ENCODE peak calls at places on chromosomes 7 and 10, in seven cellular contexts. S, R, J, A, V, H and Y are unnamed samples.

GRCh38 chr7:108348913-108349312 is 107.3 kb downstream of the NRCAM start:
- DNase-seq in S (no peak), R (no peak), J (no peak), A (no peak), V (peak), H (no peak), Y (no peak)

GRCh38 chr7:111559665-111560064 is 2.6 kb downstream of the IMMP2L start:
- DNase-seq in S (no peak), R (no peak), J (no peak), A (no peak), V (no peak), H (no peak), Y (no peak)

GRCh38 chr10:88392222-88392621 is 190.9 kb downstream of the RNLS start:
- DNase-seq in S (no peak), R (no peak), J (no peak), A (no peak), V (no peak), H (no peak), Y (no peak)

GRCh38 chr7:106717997-106718871 is 57.3 kb upstream of the CCDC71L start:
- DNase-seq in S (no peak), R (peak), J (peak), A (no peak), V (peak), H (peak), Y (peak)

GRCh38 chr7:51139796-51140195 is 176.8 kb downstream of the COBL start:
- DNase-seq in S (no peak), R (no peak), J (no peak), A (no peak), V (no peak), H (no peak), Y (no peak)

GRCh38 chr10:119301397-119301796 is 94.0 kb downstream of the GRK5 start:
- DNase-seq in S (no peak), R (peak), J (no peak), A (no peak), V (no peak), H (peak), Y (no peak)

GRCh38 chr7:132618271-132618955 is 42.1 kb upstream of the PLXNA4 start:
- DNase-seq in S (no peak), R (no peak), J (no peak), A (no peak), V (peak), H (no peak), Y (no peak)

GRCh38 chr7:924541-925231 is 29.8 kb downstream of the ADAP1 start:
- DNase-seq in S (no peak), R (no peak), J (no peak), A (no peak), V (no peak), H (no peak), Y (no peak)